ENCODE peak calls at places on chromosomes 3 and 15, in eight cellular contexts. One of them, this sample, is unnamed.

GRCh38 chr3:53674582-53674981 is 171.6 kb downstream of the CHDH start:
- DNase-seq in keratinocyte: no peak
- DNase-seq in lower leg skin: peak
- DNase-seq in BE2C: no peak
- DNase-seq in fibroblast of villous mesenchyme: no peak
- DNase-seq in AG09309: no peak
- DNase-seq in cardiac fibroblast: no peak
- DNase-seq in K562: no peak
- DNase-seq in this sample: no peak

GRCh38 chr3:174132421-174133042 is 726.6 kb upstream of the NAALADL2 start:
- DNase-seq in keratinocyte: no peak
- DNase-seq in lower leg skin: no peak
- DNase-seq in BE2C: no peak
- DNase-seq in fibroblast of villous mesenchyme: peak
- DNase-seq in AG09309: no peak
- DNase-seq in cardiac fibroblast: no peak
- DNase-seq in K562: no peak
- DNase-seq in this sample: no peak

GRCh38 chr15:48644827-48645557 is 517 bp downstream of the FBN1 start:
- DNase-seq in keratinocyte: no peak
- DNase-seq in lower leg skin: peak
- DNase-seq in BE2C: peak
- DNase-seq in fibroblast of villous mesenchyme: peak
- DNase-seq in AG09309: no peak
- DNase-seq in cardiac fibroblast: peak
- DNase-seq in K562: no peak
- DNase-seq in this sample: no peak

GRCh38 chr15:78329625-78330024 is 10.5 kb upstream of the CRABP1 start:
- DNase-seq in keratinocyte: no peak
- DNase-seq in lower leg skin: no peak
- DNase-seq in BE2C: no peak
- DNase-seq in fibroblast of villous mesenchyme: no peak
- DNase-seq in AG09309: no peak
- DNase-seq in cardiac fibroblast: peak
- DNase-seq in K562: no peak
- DNase-seq in this sample: no peak

GRCh38 chr3:14765576-14766427 is 53.0 kb upstream of the FGD5 start:
- DNase-seq in keratinocyte: no peak
- DNase-seq in lower leg skin: peak
- DNase-seq in BE2C: no peak
- DNase-seq in fibroblast of villous mesenchyme: no peak
- DNase-seq in AG09309: no peak
- DNase-seq in cardiac fibroblast: no peak
- DNase-seq in K562: no peak
- DNase-seq in this sample: no peak

GRCh38 chr3:171712168-171712938 is 97.9 kb downstream of the PLD1 start:
- DNase-seq in keratinocyte: peak
- DNase-seq in lower leg skin: no peak
- DNase-seq in BE2C: no peak
- DNase-seq in fibroblast of villous mesenchyme: peak
- DNase-seq in AG09309: peak
- DNase-seq in cardiac fibroblast: peak
- DNase-seq in K562: no peak
- DNase-seq in this sample: peak

GRCh38 chr3:184727357-184728060 is 15.6 kb upstream of the MAGEF1 start:
- DNase-seq in keratinocyte: no peak
- DNase-seq in lower leg skin: no peak
- DNase-seq in BE2C: peak
- DNase-seq in fibroblast of villous mesenchyme: peak
- DNase-seq in AG09309: no peak
- DNase-seq in cardiac fibroblast: peak
- DNase-seq in K562: peak
- DNase-seq in this sample: peak

GRCh38 chr3:23776352-23776891 is 29.3 kb upstream of the UBE2E1 start:
- DNase-seq in keratinocyte: no peak
- DNase-seq in lower leg skin: no peak
- DNase-seq in BE2C: no peak
- DNase-seq in fibroblast of villous mesenchyme: peak
- DNase-seq in AG09309: peak
- DNase-seq in cardiac fibroblast: peak
- DNase-seq in K562: no peak
- DNase-seq in this sample: peak

GRCh38 chr3:11735638-11736037 is 91.9 kb upstream of the VGLL4 start:
- DNase-seq in keratinocyte: no peak
- DNase-seq in lower leg skin: no peak
- DNase-seq in BE2C: no peak
- DNase-seq in fibroblast of villous mesenchyme: no peak
- DNase-seq in AG09309: no peak
- DNase-seq in cardiac fibroblast: no peak
- DNase-seq in K562: no peak
- DNase-seq in this sample: no peak

GRCh38 chr3:3801510-3801841 is 2.2 kb downstream of the LRRN1 start:
- DNase-seq in keratinocyte: no peak
- DNase-seq in lower leg skin: no peak
- DNase-seq in BE2C: no peak
- DNase-seq in fibroblast of villous mesenchyme: no peak
- DNase-seq in AG09309: no peak
- DNase-seq in cardiac fibroblast: no peak
- DNase-seq in K562: no peak
- DNase-seq in this sample: no peak

GRCh38 chr3:186589115-186589514 is 18.6 kb downstream of the DNAJB11 start:
- DNase-seq in keratinocyte: no peak
- DNase-seq in lower leg skin: no peak
- DNase-seq in BE2C: no peak
- DNase-seq in fibroblast of villous mesenchyme: peak
- DNase-seq in AG09309: no peak
- DNase-seq in cardiac fibroblast: peak
- DNase-seq in K562: peak
- DNase-seq in this sample: no peak

GRCh38 chr3:110491413-110491812 is 580.2 kb upstream of the NECTIN3 start:
- DNase-seq in keratinocyte: no peak
- DNase-seq in lower leg skin: no peak
- DNase-seq in BE2C: no peak
- DNase-seq in fibroblast of villous mesenchyme: no peak
- DNase-seq in AG09309: no peak
- DNase-seq in cardiac fibroblast: no peak
- DNase-seq in K562: no peak
- DNase-seq in this sample: no peak

GRCh38 chr3:13191016-13191415 is 117.8 kb upstream of the IQSEC1 start:
- DNase-seq in keratinocyte: no peak
- DNase-seq in lower leg skin: no peak
- DNase-seq in BE2C: no peak
- DNase-seq in fibroblast of villous mesenchyme: no peak
- DNase-seq in AG09309: no peak
- DNase-seq in cardiac fibroblast: no peak
- DNase-seq in K562: no peak
- DNase-seq in this sample: no peak

GRCh38 chr3:127211118-127212060 is 18.5 kb downstream of the PRR23E start:
- DNase-seq in keratinocyte: no peak
- DNase-seq in lower leg skin: no peak
- DNase-seq in BE2C: no peak
- DNase-seq in fibroblast of villous mesenchyme: no peak
- DNase-seq in AG09309: no peak
- DNase-seq in cardiac fibroblast: no peak
- DNase-seq in K562: no peak
- DNase-seq in this sample: no peak

GRCh38 chr3:46880884-46881818 is 3.6 kb downstream of the PTH1R start:
- DNase-seq in keratinocyte: no peak
- DNase-seq in lower leg skin: no peak
- DNase-seq in BE2C: no peak
- DNase-seq in fibroblast of villous mesenchyme: no peak
- DNase-seq in AG09309: no peak
- DNase-seq in cardiac fibroblast: no peak
- DNase-seq in K562: peak
- DNase-seq in this sample: no peak

GRCh38 chr3:4824948-4825325 is 154.3 kb upstream of the BHLHE40 start:
- DNase-seq in keratinocyte: no peak
- DNase-seq in lower leg skin: no peak
- DNase-seq in BE2C: no peak
- DNase-seq in fibroblast of villous mesenchyme: peak
- DNase-seq in AG09309: no peak
- DNase-seq in cardiac fibroblast: peak
- DNase-seq in K562: peak
- DNase-seq in this sample: peak

GRCh38 chr15:50180091-50180490 is 1.9 kb upstream of the SLC27A2 start:
- DNase-seq in keratinocyte: no peak
- DNase-seq in lower leg skin: no peak
- DNase-seq in BE2C: no peak
- DNase-seq in fibroblast of villous mesenchyme: no peak
- DNase-seq in AG09309: no peak
- DNase-seq in cardiac fibroblast: no peak
- DNase-seq in K562: no peak
- DNase-seq in this sample: no peak

GRCh38 chr3:151579571-151580270 is 118.9 kb upstream of the IGSF10 start:
- DNase-seq in keratinocyte: no peak
- DNase-seq in lower leg skin: no peak
- DNase-seq in BE2C: no peak
- DNase-seq in fibroblast of villous mesenchyme: peak
- DNase-seq in AG09309: peak
- DNase-seq in cardiac fibroblast: peak
- DNase-seq in K562: no peak
- DNase-seq in this sample: no peak

GRCh38 chr3:134190272-134190671 is 60.4 kb downstream of the RYK start:
- DNase-seq in keratinocyte: no peak
- DNase-seq in lower leg skin: no peak
- DNase-seq in BE2C: no peak
- DNase-seq in fibroblast of villous mesenchyme: no peak
- DNase-seq in AG09309: no peak
- DNase-seq in cardiac fibroblast: no peak
- DNase-seq in K562: no peak
- DNase-seq in this sample: no peak

DNA sequence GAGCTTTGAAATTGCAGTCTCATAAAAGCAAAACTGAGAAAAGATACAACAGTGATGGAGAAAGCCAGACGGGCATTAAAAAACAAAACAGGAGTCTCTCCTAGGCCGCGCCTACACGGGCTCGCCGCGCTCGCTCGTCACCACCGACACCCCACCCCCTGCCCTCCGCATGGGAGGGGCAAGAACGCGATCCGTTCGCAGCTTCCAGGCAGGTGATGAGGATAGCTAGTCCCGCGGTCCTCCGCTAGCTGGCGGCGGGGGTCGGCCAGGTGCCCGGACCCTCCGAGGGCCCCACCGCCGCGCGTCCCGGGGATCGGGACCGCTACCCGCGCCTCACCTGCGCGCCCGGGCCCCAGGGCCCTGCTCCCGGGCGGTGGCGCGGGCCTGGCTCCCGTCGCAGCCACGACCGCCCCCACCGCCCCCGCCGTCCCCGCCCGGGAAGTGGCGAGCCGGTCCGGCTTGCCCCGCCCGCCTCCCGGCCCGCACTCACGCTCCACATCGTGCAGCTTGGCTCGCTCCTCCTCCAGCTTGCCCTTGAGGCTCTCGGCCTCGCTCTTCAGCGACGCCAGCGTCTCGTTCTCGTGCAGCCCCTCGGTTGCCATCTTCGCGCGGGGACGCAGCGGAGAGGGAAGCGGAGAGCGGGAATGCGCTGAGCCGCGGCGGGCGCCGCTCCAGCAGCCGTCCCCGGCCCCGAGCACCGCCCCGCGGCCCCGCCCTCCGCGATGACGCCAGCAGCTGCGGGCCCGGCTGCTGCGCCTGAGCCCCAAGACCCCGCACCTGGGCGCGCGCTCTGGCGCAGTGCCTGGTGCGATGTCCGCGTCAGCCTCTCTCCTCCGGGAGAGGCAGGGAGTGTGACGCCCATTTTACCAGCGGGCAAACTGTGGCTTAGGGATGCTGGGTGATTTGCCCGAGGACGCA is 11.7 kb downstream of the GNB5 start:
- DNase-seq in keratinocyte: no peak
- DNase-seq in lower leg skin: peak
- DNase-seq in BE2C: peak
- DNase-seq in fibroblast of villous mesenchyme: peak
- DNase-seq in AG09309: no peak
- DNase-seq in cardiac fibroblast: peak
- DNase-seq in K562: peak
- DNase-seq in this sample: peak
- TF ChIP-seq CTCF in keratinocyte: no peak
- TF ChIP-seq CTCF in lower leg skin: no peak
- TF ChIP-seq CTCF in BE2C: no peak
- TF ChIP-seq CTCF in fibroblast of villous mesenchyme: no peak
- TF ChIP-seq CTCF in AG09309: no peak
- TF ChIP-seq CTCF in cardiac fibroblast: no peak
- TF ChIP-seq CTCF in K562: no peak
- TF ChIP-seq CTCF in this sample: no peak

GRCh38 chr3:150410311-150411105 is 2.4 kb downstream of the TSC22D2 start:
- DNase-seq in keratinocyte: no peak
- DNase-seq in lower leg skin: peak
- DNase-seq in BE2C: peak
- DNase-seq in fibroblast of villous mesenchyme: peak
- DNase-seq in AG09309: no peak
- DNase-seq in cardiac fibroblast: peak
- DNase-seq in K562: peak
- DNase-seq in this sample: no peak
- TF ChIP-seq CTCF in keratinocyte: no peak
- TF ChIP-seq CTCF in lower leg skin: no peak
- TF ChIP-seq CTCF in BE2C: no peak
- TF ChIP-seq CTCF in fibroblast of villous mesenchyme: no peak
- TF ChIP-seq CTCF in AG09309: no peak
- TF ChIP-seq CTCF in cardiac fibroblast: no peak
- TF ChIP-seq CTCF in K562: no peak
- TF ChIP-seq CTCF in this sample: peak

DNA sequence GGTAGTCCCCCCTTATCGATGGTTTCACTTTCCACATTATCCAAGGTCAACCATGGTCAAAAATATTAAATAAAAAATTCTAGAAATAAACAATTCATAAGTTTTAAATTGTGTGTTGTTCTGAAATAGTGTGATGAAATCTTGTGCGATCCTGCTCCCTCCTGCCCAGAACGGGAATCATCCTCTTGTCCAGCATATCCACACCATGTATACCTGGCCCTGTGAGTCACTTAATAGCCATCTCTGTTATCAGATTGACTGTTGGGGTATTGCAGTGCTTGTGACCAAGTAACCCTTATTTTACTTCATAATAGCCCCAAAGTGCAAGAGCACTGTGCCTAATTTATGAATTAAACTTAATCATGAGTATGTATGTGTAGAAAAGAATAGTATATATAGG is 19.1 kb downstream of the FAM81A start:
- DNase-seq in keratinocyte: no peak
- DNase-seq in lower leg skin: no peak
- DNase-seq in BE2C: no peak
- DNase-seq in fibroblast of villous mesenchyme: no peak
- DNase-seq in AG09309: no peak
- DNase-seq in cardiac fibroblast: no peak
- DNase-seq in K562: no peak
- DNase-seq in this sample: no peak
- TF ChIP-seq CTCF in keratinocyte: no peak
- TF ChIP-seq CTCF in lower leg skin: no peak
- TF ChIP-seq CTCF in BE2C: no peak
- TF ChIP-seq CTCF in fibroblast of villous mesenchyme: no peak
- TF ChIP-seq CTCF in AG09309: no peak
- TF ChIP-seq CTCF in cardiac fibroblast: no peak
- TF ChIP-seq CTCF in K562: no peak
- TF ChIP-seq CTCF in this sample: no peak

DNA sequence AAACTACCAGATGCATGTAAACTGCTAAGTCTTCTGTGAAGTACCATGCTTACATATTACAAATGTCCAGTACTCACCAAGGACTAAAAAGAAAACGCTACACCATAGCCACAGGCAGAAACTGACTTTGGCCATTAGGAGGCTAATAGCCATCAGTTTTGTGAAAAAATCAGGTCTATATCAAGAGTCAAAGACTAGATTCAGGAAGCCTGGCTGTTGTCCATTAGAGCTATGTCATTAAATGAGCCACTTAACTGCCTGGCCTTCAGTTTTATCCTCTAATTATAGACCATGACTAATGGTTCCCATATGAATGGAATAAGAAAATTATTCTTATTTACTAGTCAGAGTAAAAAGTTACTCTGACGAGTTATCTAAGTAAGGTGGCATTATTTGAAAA is 144.1 kb downstream of the VPS13C start:
- DNase-seq in keratinocyte: no peak
- DNase-seq in lower leg skin: no peak
- DNase-seq in BE2C: peak
- DNase-seq in fibroblast of villous mesenchyme: no peak
- DNase-seq in AG09309: no peak
- DNase-seq in cardiac fibroblast: no peak
- DNase-seq in K562: no peak
- DNase-seq in this sample: peak
- TF ChIP-seq CTCF in keratinocyte: no peak
- TF ChIP-seq CTCF in lower leg skin: no peak
- TF ChIP-seq CTCF in BE2C: peak
- TF ChIP-seq CTCF in fibroblast of villous mesenchyme: no peak
- TF ChIP-seq CTCF in AG09309: no peak
- TF ChIP-seq CTCF in cardiac fibroblast: no peak
- TF ChIP-seq CTCF in K562: no peak
- TF ChIP-seq CTCF in this sample: peak